ENCODE peak calls at places on chromosomes 6 and 20, in nine cellular contexts. Y is CD4-positive, alpha-beta T cell; C is cardiac fibroblast; I is Peyer's patch; D is glutamatergic neuron; E is fibroblast of pulmonary artery; Z is AG04450; O is mesothelial cell of epicardium; T is left lung. G is an unnamed sample.

GRCh38 chr6:35310265-35310831 is 12.7 kb downstream of the DEF6 start:
- DNase-seq in D (no peak), T (no peak), Z (no peak), O (no peak), C (no peak), E (no peak), I (no peak), Y (peak), G (no peak)

GRCh38 chr6:132063738-132064137 is 112.6 kb upstream of the CCN2 start:
- DNase-seq in T (no peak), Z (peak), I (no peak), C (peak), O (no peak), Y (no peak), D (no peak), E (peak), G (no peak)

GRCh38 chr20:58059145-58059544 is 169.3 kb downstream of the ANKRD60 start:
- DNase-seq in D (no peak), C (no peak), Y (no peak), I (no peak), E (no peak), O (no peak), Z (no peak), T (no peak), G (no peak)

GRCh38 chr6:5763871-5764270 is 242.9 kb downstream of the NRN1 start:
- DNase-seq in I (no peak), Y (no peak), O (no peak), C (no peak), T (no peak), Z (no peak), E (no peak), D (no peak), G (no peak)

GRCh38 chr20:43193443-43193842 is 3.7 kb upstream of the PTPRT start:
- DNase-seq in O (no peak), I (no peak), D (no peak), Z (no peak), T (no peak), C (no peak), E (no peak), Y (no peak), G (no peak)

GRCh38 chr6:161437851-161438250 is 164.0 kb upstream of the AGPAT4 start:
- DNase-seq in C (peak), O (no peak), I (no peak), D (no peak), E (no peak), T (no peak), Z (no peak), Y (no peak), G (no peak)

GRCh38 chr6:106918128-106918527 is 56.4 kb downstream of the CD24 start:
- DNase-seq in Y (no peak), Z (no peak), E (no peak), I (no peak), T (no peak), D (no peak), C (no peak), O (no peak), G (no peak)

GRCh38 chr6:93624408-93624807 is 205.0 kb upstream of the EPHA7 start:
- DNase-seq in Z (no peak), E (peak), C (peak), Y (no peak), D (peak), O (no peak), T (no peak), I (no peak), G (no peak)

GRCh38 chr6:2677080-2677593 is 73.6 kb downstream of the MYLK4 start:
- DNase-seq in T (no peak), I (no peak), C (no peak), O (no peak), Z (no peak), Y (no peak), E (no peak), D (no peak), G (no peak)

GRCh38 chr6:104656235-104656634 is 203.5 kb downstream of the HACE1 start:
- DNase-seq in E (no peak), C (no peak), I (no peak), Z (no peak), T (no peak), Y (no peak), D (no peak), O (no peak), G (no peak)

GRCh38 chr20:59580208-59580980 is 23.9 kb upstream of the PHACTR3 start:
- DNase-seq in I (no peak), T (no peak), D (no peak), Z (no peak), O (no peak), Y (no peak), E (no peak), C (no peak), G (no peak)

GRCh38 chr20:45088247-45088646 is 12.7 kb downstream of the KCNS1 start:
- DNase-seq in E (peak), I (no peak), C (peak), O (no peak), Z (peak), Y (no peak), T (no peak), D (no peak), G (no peak)

GRCh38 chr20:46293084-46293483 is 15.2 kb downstream of the CDH22 start:
- DNase-seq in Z (peak), I (no peak), Y (no peak), C (peak), T (no peak), D (no peak), O (no peak), E (peak), G (no peak)

GRCh38 chr20:10185741-10186558 is 32.7 kb upstream of the SNAP25 start:
- DNase-seq in T (no peak), O (no peak), E (peak), D (no peak), C (peak), I (no peak), Z (no peak), Y (no peak), G (no peak)

GRCh38 chr6:41257369-41258195 is 28.9 kb downstream of the TREM1 start:
- DNase-seq in O (peak), Y (no peak), I (no peak), E (peak), T (no peak), Z (no peak), D (no peak), C (peak), G (no peak)

GRCh38 chr20:58717278-58718091 is 24.9 kb downstream of the NPEPL1 start:
- DNase-seq in C (no peak), O (peak), T (peak), Y (no peak), D (no peak), Z (no peak), E (no peak), I (no peak), G (no peak)

GRCh38 chr6:98836025-98836961 is 1.9 kb downstream of the POU3F2 start:
- DNase-seq in C (no peak), O (no peak), Z (no peak), I (no peak), T (no peak), D (peak), Y (no peak), E (no peak), G (no peak)

GRCh38 chr20:38581013-38581412 is at the start of gene ADIG:
- DNase-seq in I (no peak), O (no peak), Y (no peak), D (no peak), E (no peak), T (no peak), C (peak), Z (no peak), G (no peak)

GRCh38 chr6:53651764-53652401 is 13.7 kb downstream of the KLHL31 start:
- DNase-seq in C (peak), Z (no peak), E (peak), D (peak), O (peak), Y (peak), I (peak), T (peak), G (peak)
- TF ChIP-seq CTCF in C (peak), Z (peak), E (peak), D (peak), O (no peak), Y (peak), I (peak), T (peak), G (no peak)

GRCh38 chr20:63217706-63218105 is 1.8 kb upstream of the YTHDF1 start:
- DNase-seq in Z (no peak), Y (no peak), O (no peak), D (no peak), C (no peak), I (no peak), T (no peak), E (no peak), G (no peak)

GRCh38 chr20:63216041-63216848 is at the start of gene YTHDF1:
- DNase-seq in D (peak), T (peak), Y (peak), C (peak), E (peak), O (peak), Z (peak), I (peak), G (peak)

GRCh38 chr20:63214514-63214913 is 1.4 kb downstream of the YTHDF1 start:
- DNase-seq in Z (no peak), I (no peak), O (no peak), C (no peak), Y (no peak), T (no peak), D (no peak), E (no peak), G (no peak)

GRCh38 chr20:63216849-63217471 is 1.0 kb upstream of the YTHDF1 start:
- DNase-seq in E (no peak), O (no peak), T (no peak), I (no peak), Z (no peak), Y (no peak), C (no peak), D (peak), G (no peak)

DNA sequence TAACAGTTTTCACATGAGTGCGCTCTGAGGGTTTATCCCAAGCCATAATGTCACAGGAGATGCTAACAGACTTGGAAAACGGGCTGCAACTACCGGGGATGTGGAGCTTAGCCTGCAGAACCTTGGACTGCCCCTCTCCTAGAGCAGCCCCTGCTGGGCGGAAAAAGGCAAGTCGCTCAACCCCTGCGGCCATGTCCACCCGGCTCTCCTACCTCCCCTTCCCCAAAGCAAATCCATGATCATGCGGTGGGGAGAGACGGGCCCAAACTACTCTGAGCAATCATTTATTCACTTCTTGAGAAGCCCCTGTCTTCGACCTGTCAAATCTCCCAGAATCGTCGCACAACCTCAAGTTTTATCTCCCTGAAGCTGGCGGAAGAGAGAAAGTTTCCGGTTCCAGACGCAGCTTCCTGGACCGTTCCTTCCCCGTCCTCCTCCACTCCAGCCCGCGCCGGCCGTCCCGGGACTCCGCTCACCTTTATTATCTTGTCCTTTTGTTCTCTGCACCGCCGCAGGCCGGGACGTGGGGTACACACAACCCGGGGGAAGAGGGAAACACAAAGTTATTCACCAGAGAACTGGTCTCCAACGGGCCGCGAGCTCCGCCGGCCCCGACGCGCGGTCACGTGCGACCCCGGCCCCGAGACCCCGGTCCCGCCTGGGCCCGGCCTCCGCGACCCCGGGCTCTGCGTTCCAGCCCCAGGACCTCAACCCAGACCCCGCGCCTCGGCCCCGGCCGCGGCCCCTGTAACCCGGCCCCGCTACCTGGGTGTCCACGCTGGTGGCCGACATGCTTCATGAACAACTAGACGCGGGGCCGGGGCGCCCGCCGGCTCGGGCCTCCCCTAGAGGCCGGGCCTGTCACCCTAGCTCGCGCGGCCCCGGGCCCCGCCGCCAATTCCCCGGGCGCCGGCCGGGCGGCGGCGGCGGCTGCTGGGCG is 560 bp downstream of the YTHDF1 start:
- DNase-seq in Z (no peak), D (peak), E (peak), O (no peak), I (peak), T (no peak), Y (no peak), C (peak), G (no peak)
- TF ChIP-seq CTCF in Z (peak), D (peak), E (peak), O (no peak), I (no peak), T (peak), Y (no peak), C (peak), G (no peak)

DNA sequence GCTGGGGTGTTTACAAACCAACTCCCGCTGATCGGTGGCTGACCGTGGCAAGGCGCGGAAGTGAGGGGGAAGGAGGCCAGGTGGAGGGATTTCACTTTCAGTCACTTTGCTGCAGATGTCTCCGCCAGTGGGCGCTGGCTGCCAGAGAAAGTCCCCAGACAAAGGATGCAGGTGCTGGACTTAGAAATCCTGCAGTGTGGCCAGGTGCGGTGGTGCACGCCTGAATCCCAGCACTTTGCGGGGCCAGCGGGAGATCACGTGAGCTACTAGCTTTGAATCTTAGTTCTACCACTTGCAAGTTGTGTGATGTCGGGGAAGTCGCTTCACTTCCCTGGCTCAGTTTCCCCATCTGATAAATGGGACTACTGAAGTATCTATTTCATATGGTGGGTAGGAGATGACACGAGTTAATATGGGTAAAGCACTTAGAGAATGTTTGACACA is 180.4 kb downstream of the ZNF217 start:
- DNase-seq in Z (no peak), I (peak), T (peak), D (peak), E (no peak), O (no peak), Y (peak), C (no peak), G (no peak)
- TF ChIP-seq CTCF in Z (no peak), I (peak), T (peak), D (peak), E (peak), O (peak), Y (peak), C (no peak), G (peak)

DNA sequence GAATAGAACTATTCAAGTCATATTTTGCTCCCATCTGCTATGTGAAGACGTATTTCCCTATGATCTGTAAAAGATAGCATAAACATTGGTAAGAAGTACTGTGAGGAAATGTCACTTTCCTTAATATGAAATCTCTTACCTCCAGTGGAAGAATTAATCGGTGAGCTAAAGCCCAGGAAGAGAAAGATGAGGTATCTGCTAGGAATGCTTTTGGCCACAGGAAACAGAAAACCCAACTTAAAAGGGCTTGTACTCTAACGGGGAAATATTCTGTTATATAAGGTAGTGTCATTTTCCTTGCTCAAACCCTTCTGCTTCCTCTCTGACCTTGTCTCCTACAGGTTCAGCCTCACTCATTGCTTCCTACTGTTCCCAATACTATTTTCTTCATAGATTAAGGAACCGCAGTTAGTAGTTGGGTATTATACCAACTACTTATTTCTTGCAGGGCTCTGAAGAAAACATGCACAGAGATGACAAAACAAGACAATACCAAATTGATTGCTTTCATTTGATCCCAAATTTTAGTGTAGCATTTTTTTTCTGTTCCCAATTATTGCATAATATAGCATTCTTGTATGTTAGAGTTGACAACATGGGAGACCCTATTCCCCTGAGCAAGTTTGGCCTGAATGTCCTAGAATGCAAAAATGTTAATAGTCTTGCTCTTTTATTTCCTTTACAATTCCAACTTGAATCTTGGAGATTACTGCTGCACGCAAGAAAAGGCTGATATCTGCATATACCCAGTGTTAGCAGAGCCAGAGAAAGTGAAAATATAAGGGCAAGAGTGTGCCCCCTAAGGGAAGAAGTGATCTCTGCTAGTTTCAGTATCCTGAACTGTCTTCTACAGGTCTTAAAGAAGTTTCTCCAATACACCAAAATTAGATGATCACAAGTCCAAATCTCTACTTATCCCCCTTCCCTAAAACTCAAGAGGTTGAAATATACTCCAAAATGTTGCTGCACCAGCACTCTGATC is 65.3 kb downstream of the AFG1L start:
- DNase-seq in E (no peak), D (no peak), O (no peak), I (no peak), Y (no peak), C (peak), T (no peak), Z (no peak), G (no peak)
- TF ChIP-seq CTCF in E (peak), D (no peak), O (no peak), I (peak), Y (no peak), C (peak), T (no peak), Z (no peak), G (no peak)

GRCh38 chr20:32823078-32823477 is 3.3 kb downstream of the MAPRE1 start:
- DNase-seq in E (peak), O (no peak), Y (no peak), Z (peak), T (no peak), D (no peak), C (peak), I (no peak), G (peak)
- TF ChIP-seq CTCF in E (peak), O (no peak), Y (no peak), Z (peak), T (no peak), D (no peak), C (peak), I (no peak), G (no peak)

G was measured in CD14-positive monocyte.